ENCODE peak calls at places on chromosomes 3 and 15, in four cellular contexts. M is Peyer's patch, R is A549, P is GM12891. U is an unnamed sample.
A peak's percentile ranks its signal among the peaks of the same experiment; 100 is the strongest.

GRCh38 chr15:95559875-95560394 is 770.6 kb upstream of the NR2F2 start:
- DNase-seq in M (no peak), P (no peak), R (peak; percentile 85), U (no peak)

GRCh38 chr15:94607176-94607654 is 375.9 kb downstream of the MCTP2 start:
- DNase-seq in P (no peak), M (no peak), R (no peak), U (peak; percentile 31)

GRCh38 chr3:143597774-143598652 is 250.3 kb downstream of the SLC9A9 start:
- DNase-seq in P (no peak), M (no peak), R (peak; percentile 10), U (no peak)

GRCh38 chr3:119795849-119796248 is 13.9 kb downstream of the NR1I2 start:
- DNase-seq in P (no peak), M (no peak), R (peak; percentile 14), U (no peak)

GRCh38 chr3:148865039-148865438 is at the start of gene CPA3:
- DNase-seq in R (no peak), P (no peak), M (no peak), U (no peak)

GRCh38 chr3:151216641-151217040 is 13.6 kb upstream of the GPR171 start:
- DNase-seq in M (no peak), R (no peak), P (no peak), U (no peak)

GRCh38 chr15:67601008-67601620 is 58.6 kb downstream of the MAP2K5 start:
- DNase-seq in M (no peak), R (no peak), P (no peak), U (no peak)

GRCh38 chr3:172247525-172248274 is 200.6 kb downstream of the GHSR start:
- DNase-seq in R (no peak), P (no peak), M (no peak), U (no peak)

GRCh38 chr3:38649500-38650247 is at the start of gene SCN5A:
- DNase-seq in M (peak; percentile 10), R (peak; percentile 29), P (peak; percentile 69), U (peak; percentile 68)

GRCh38 chr3:50388720-50389352 is 29.5 kb upstream of the TMEM115 start:
- DNase-seq in R (no peak), P (no peak), M (no peak), U (no peak)

GRCh38 chr3:72480366-72480765 is 367.9 kb downstream of the SHQ1 start:
- DNase-seq in P (no peak), R (no peak), M (no peak), U (no peak)

GRCh38 chr3:184663756-184664155 is 48.1 kb downstream of the MAGEF1 start:
- DNase-seq in P (no peak), M (no peak), R (no peak), U (no peak)

GRCh38 chr15:41568350-41569017 is 9.5 kb downstream of the TYRO3 start:
- DNase-seq in R (peak; percentile 20), P (no peak), M (no peak), U (peak; percentile 79)

GRCh38 chr3:9377981-9378380 is 15.1 kb downstream of the THUMPD3 start:
- DNase-seq in M (no peak), P (no peak), R (no peak), U (no peak)

GRCh38 chr3:114035896-114036295 is 20.4 kb downstream of the CCDC191 start:
- DNase-seq in P (no peak), M (no peak), R (no peak), U (no peak)

GRCh38 chr3:118984699-118985098 is 49.9 kb downstream of the IGSF11 start:
- DNase-seq in P (no peak), M (no peak), R (no peak), U (no peak)

GRCh38 chr3:31533169-31533870 is 595 bp downstream of the STT3B start:
- DNase-seq in R (peak; percentile 29), M (peak; percentile 53), P (no peak), U (peak; percentile 64)

GRCh38 chr3:21390136-21390535 is 360.9 kb downstream of the ZNF385D start:
- DNase-seq in R (peak; percentile 7), M (no peak), P (no peak), U (no peak)

GRCh38 chr3:732326-732928 is 360.4 kb upstream of the CNTN6 start:
- DNase-seq in R (no peak), P (no peak), M (no peak), U (no peak)

GRCh38 chr3:187958432-187959003 is 195.4 kb upstream of the LPP start:
- DNase-seq in M (peak; percentile 67), R (no peak), P (no peak), U (no peak)

GRCh38 chr15:49441816-49442215 is 18.8 kb downstream of the FGF7 start:
- DNase-seq in M (no peak), P (no peak), R (no peak), U (no peak)

GRCh38 chr3:183188895-183189462 is 26.4 kb upstream of the LAMP3 start:
- DNase-seq in M (peak; percentile 25), P (peak; percentile 24), R (peak; percentile 29), U (no peak)

GRCh38 chr3:17032407-17033034 is 147.8 kb downstream of the PLCL2 start:
- DNase-seq in R (peak; percentile 53), P (no peak), M (no peak), U (no peak)

GRCh38 chr15:23628612-23629233 is 18.9 kb downstream of the MAGEL2 start:
- DNase-seq in P (no peak), M (no peak), R (no peak), U (no peak)
- TF ChIP-seq POLR2A in P (no peak), M (no peak), R (no peak), U (no peak)

DNA sequence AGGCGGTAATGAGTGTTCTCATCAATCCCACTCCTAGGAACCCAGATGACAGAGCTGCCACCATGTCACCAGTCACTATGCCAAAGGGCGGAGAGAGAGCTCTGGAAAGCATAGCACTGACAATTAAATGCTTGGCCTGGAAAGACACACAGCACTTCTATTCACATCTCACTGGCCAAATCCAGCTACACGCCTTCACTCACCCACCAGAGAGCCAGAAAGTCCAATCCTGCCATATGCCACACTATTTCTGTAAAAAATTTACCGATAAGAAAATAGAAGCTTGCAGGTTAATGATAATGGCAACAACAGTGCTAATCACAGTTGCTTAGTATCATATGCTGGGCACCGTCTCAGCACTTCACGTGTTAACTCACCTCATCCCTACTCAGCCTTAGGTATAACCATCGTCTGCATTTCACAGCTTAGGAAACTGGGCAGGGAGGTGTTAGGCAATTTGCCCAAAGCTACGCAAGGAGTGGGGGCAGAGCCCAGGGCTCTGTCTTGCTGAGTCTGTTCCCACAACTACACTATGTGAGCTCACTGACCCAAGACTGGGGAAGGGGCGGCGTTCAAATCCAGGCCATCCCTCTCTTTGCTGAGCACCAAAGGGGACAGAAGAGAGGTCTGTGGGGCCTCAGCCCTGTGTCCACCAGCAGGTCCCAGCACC is 16.5 kb downstream of the KLHL25 start:
- DNase-seq in P (no peak), M (no peak), R (no peak), U (no peak)
- TF ChIP-seq POLR2A in P (no peak), M (no peak), R (no peak), U (no peak)

GRCh38 chr3:27484002-27484844 is at the start of gene SLC4A7:
- DNase-seq in M (peak; percentile 99), P (peak; percentile 88), R (peak; percentile 97), U (peak; percentile 97)
- TF ChIP-seq POLR2A in M (peak; percentile 97), P (peak; percentile 64), R (peak; percentile 98), U (peak; percentile 93)

DNA sequence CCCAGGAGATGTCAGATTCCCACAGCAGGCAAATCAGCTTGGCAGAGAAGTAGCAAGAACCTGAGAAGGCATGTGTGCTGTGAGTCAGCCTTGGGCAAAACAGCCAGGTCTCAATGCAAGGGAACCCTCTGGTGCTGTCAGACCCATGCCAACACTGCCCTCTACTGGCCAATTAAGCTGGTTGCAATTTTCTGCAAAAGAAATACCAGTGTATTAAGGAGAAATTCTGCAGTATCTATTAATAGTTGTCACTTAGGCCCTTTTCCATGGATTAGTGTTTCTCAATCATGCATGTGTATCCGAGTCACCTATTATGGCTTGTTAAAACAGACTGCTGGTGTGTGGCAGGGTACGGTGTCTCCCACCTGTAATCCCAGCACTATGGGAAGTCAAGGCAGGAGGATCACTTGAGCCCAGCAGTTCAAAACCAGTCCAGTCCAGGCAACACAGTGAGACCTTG is 26.2 kb downstream of the MAP4 start:
- DNase-seq in M (peak; percentile 59), P (peak; percentile 36), R (peak; percentile 84), U (peak; percentile 69)
- TF ChIP-seq POLR2A in M (no peak), P (no peak), R (no peak), U (no peak)

GRCh38 chr15:80151148-80151547 is 1.7 kb upstream of the FAH start:
- DNase-seq in P (no peak), R (no peak), M (no peak), U (no peak)

GRCh38 chr15:80153900-80154299 is 1.1 kb downstream of the FAH start:
- DNase-seq in M (no peak), P (no peak), R (no peak), U (no peak)

GRCh38 chr15:80152896-80153876 is at the start of gene FAH:
- DNase-seq in R (no peak), P (no peak), M (peak; percentile 44), U (no peak)

GRCh38 chr15:80151576-80151975 is 1.2 kb upstream of the FAH start:
- DNase-seq in R (no peak), M (no peak), P (no peak), U (no peak)

DNA sequence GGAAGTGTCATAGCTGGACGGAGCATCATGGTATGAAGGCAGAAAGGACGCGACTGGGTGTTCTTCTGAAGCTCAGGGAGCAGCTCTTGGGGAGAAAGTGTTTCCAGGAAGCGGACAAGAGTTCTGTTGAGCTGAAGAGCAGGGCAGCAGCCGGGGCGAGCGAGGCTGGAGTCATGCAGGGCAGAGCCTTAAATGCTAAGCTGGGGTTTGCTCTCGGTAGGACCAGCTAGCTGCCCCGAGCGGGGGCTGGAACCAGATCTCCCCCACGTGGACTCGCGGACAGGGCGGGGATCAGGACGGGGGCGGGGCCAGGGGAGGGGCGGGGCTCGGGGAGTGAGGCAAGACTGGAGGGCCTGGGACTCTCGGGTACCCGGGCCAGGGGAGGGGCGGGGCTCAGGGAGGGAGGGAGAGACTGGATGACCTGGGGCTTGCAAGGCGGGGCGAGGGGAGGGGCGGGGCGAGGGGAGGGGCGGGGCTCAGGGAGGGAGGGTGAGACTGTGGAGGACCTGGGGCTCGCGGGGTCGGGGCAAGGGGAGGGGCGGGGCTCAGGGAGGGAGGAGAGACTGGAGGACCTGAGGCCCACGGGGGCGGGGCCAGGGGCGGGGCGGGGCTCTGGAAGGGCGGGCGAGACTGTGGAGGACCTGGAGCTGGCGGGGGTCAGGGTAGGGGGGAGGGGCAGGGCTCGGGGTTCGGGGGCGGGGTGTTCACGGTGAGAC is 461 bp upstream of the FAH start:
- DNase-seq in P (peak; percentile 92), M (peak; percentile 97), R (peak; percentile 97), U (peak; percentile 98)
- TF ChIP-seq POLR2A in P (no peak), M (no peak), R (peak; percentile 40), U (no peak)

DNA sequence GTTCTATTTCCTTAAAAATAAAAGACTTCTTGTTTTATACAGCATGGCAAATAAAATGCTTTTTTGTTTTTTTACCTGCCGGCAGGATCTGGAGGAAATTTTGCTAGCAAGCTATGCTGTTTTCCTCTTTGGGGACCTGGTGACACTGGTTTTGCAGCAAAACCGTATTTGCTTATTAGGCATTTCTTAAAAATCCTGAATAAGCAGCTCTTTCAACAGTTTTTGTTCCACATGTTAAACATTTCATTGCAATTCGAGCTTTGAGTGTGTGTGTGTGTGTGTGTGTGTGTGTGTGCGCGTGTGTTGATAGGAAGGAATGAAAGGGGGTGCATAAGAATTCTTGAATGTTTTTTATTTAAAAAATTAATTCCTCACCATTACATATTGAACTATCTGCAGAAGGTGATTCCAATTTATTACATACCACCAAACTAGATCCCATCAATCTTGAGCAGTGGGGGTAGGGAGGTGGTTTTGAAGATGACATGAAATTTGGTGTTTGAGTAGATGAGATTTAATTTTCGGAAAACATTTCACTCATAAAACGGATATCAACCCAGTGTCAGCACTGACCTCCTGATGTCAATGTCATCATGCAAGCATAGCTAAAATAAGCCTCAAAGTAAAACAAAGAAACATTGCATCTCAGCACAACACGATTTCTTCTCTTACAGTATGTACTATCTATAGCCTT is 17.2 kb downstream of the ZBTB38 start:
- DNase-seq in P (no peak), R (no peak), M (no peak), U (no peak)
- TF ChIP-seq POLR2A in P (no peak), R (no peak), M (no peak), U (no peak)

U was measured in ovary.